ENCODE peak calls at places on chromosomes 5 and 9, in six cellular contexts. R is AG10803, L is SK-N-SH, V is psoas muscle, S is neural progenitor cell, M is astrocyte of the cerebellum. C is an unnamed sample.
A peak's percentile ranks its signal among the peaks of the same experiment; 100 is the strongest.

GRCh38 chr5:137753227-137753985 is 757 bp downstream of the HNRNPA0 start:
- DNase-seq in V (peak; percentile 83), M (no peak), S (peak; percentile 63), L (peak; percentile 48), R (no peak), C (no peak)

GRCh38 chr5:80435476-80435875 is 27.6 kb downstream of the ZFYVE16 start:
- DNase-seq in L (no peak), R (no peak), S (no peak), V (no peak), M (no peak), C (no peak)

GRCh38 chr5:179294891-179295777 is 50.1 kb downstream of the ADAMTS2 start:
- DNase-seq in R (peak; percentile 89), L (peak; percentile 80), M (no peak), V (peak; percentile 31), S (no peak), C (no peak)

GRCh38 chr9:135246248-135247173 is 159.0 kb downstream of the OLFM1 start:
- DNase-seq in M (no peak), L (no peak), R (no peak), S (no peak), V (peak; percentile 30), C (no peak)

GRCh38 chr9:105500108-105500766 is 52.4 kb downstream of the FSD1L start:
- DNase-seq in L (no peak), S (no peak), M (no peak), R (no peak), V (no peak), C (no peak)

GRCh38 chr5:200985-201384 is 9.7 kb downstream of the LRRC14B start:
- DNase-seq in S (no peak), M (no peak), L (no peak), R (no peak), V (no peak), C (no peak)

GRCh38 chr5:6829150-6829784 is 116.0 kb downstream of the TENT4A start:
- DNase-seq in S (no peak), R (peak; percentile 31), L (no peak), M (no peak), V (no peak), C (peak; percentile 10)

GRCh38 chr9:93974151-93974550 is 19.0 kb upstream of the BARX1 start:
- DNase-seq in R (peak; percentile 37), L (no peak), M (no peak), V (no peak), S (no peak), C (no peak)

GRCh38 chr5:180830253-180831138 is 27.9 kb upstream of the MGAT1 start:
- DNase-seq in S (no peak), V (peak; percentile 84), M (no peak), L (peak; percentile 69), R (peak; percentile 49), C (no peak)

GRCh38 chr5:180825768-180826525 is 23.3 kb upstream of the MGAT1 start:
- DNase-seq in V (no peak), S (no peak), R (peak; percentile 76), L (no peak), M (no peak), C (no peak)

GRCh38 chr5:180832638-180833068 is 28.4 kb downstream of the ZFP62 start:
- DNase-seq in S (no peak), R (no peak), L (no peak), V (no peak), M (no peak), C (no peak)

GRCh38 chr5:180829711-180830110 is 27.1 kb upstream of the MGAT1 start:
- DNase-seq in M (no peak), R (no peak), S (no peak), L (no peak), V (no peak), C (no peak)

GRCh38 chr5:180831139-180832080 is 28.8 kb upstream of the MGAT1 start:
- DNase-seq in L (peak; percentile 95), M (no peak), S (peak; percentile 71), R (peak; percentile 61), V (peak; percentile 92), C (no peak)
- TF ChIP-seq CTCF in L (no peak), M (no peak), S (peak; percentile 19), R (no peak), V (peak; percentile 32), C (peak; percentile 4)

GRCh38 chr9:95715911-95716435 is 159.5 kb upstream of the ERCC6L2 start:
- DNase-seq in V (no peak), R (no peak), M (no peak), L (no peak), S (no peak), C (no peak)

DNA sequence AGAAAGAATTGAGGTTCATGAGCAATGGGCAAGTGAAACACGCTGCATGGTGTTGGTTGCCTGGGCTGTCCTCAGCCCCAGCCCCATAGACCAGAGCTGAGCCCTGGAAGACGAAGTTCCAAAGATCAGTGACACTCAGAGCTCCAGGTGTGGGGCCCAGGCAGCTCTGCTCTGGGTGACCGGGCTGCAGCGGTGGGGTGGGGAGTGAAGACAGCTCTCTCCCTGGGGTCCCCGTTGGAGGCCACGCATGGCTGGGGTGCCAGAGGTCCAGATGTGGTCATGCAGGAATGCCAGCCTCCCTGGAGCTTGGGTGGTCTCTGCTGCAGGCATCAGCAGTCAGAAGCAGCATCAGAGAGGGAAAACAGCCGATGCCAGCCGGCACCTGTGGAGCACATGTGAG is 165.0 kb upstream of the ERCC6L2 start:
- DNase-seq in L (no peak), S (no peak), M (no peak), V (no peak), R (no peak), C (no peak)
- H3K4me3 ChIP-seq in L (no peak overlapping the region), S (no peak overlapping the region), M (no peak overlapping the region), V (no peak overlapping the region), R (no peak overlapping the region), C (no peak overlapping the region)

GRCh38 chr9:96618209-96619108 is 1.2 kb downstream of the CDC14B start:
- DNase-seq in L (peak; percentile 63), M (no peak), V (peak; percentile 76), R (peak; percentile 59), S (peak; percentile 47), C (no peak)

GRCh38 chr9:96619109-96619435 is 571 bp downstream of the CDC14B start:
- DNase-seq in L (peak; percentile 61), V (no peak), S (no peak), M (no peak), R (no peak), C (no peak)

GRCh38 chr9:96620155-96620514 is 492 bp upstream of the CDC14B start:
- DNase-seq in L (no peak), R (no peak), S (peak; percentile 6), M (no peak), V (no peak), C (no peak)

GRCh38 chr9:96620832-96621269 is 1.2 kb upstream of the CDC14B start:
- DNase-seq in V (no peak), R (no peak), L (no peak), S (peak; percentile 70), M (no peak), C (no peak)

DNA sequence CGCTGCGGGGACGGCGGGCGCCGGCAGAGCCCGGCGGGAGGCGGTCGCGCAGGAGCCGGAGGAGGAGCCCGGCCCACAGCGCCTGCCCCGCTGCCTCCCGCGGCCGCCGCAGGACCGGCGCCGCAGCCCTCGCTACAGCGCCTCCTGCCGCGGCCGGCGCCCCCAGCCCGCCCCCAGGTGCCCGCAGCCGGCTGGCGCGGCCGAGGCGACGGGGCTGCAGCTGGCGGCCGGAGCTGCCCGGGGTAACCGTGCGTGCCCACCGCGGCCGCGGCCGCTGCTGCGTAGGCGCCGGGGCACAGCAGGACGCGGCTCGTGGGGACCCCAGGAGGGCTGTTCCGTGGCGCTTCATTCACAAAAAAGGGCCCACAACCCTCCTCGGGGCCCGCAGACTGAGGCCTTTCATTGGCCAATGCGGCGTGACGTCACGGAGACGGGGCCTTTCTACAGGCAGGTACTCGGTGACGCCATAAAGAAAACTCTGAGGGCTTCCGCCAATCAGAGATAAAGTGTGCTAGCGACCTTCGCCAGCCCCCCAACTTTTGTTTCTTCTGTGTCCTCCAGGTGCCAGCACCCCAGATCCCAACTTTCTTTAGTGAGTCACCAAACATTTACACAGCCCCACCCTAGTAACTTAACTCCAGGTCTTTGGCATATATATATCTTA is at the start of gene CDC14B:
- DNase-seq in R (peak; percentile 75), M (peak; percentile 62), S (peak; percentile 96), V (peak; percentile 79), L (peak; percentile 94), C (peak; percentile 28)
- TF ChIP-seq CTCF in R (no peak), M (no peak), S (no peak), V (peak; percentile 9), L (peak; percentile 7), C (peak; percentile 15)

DNA sequence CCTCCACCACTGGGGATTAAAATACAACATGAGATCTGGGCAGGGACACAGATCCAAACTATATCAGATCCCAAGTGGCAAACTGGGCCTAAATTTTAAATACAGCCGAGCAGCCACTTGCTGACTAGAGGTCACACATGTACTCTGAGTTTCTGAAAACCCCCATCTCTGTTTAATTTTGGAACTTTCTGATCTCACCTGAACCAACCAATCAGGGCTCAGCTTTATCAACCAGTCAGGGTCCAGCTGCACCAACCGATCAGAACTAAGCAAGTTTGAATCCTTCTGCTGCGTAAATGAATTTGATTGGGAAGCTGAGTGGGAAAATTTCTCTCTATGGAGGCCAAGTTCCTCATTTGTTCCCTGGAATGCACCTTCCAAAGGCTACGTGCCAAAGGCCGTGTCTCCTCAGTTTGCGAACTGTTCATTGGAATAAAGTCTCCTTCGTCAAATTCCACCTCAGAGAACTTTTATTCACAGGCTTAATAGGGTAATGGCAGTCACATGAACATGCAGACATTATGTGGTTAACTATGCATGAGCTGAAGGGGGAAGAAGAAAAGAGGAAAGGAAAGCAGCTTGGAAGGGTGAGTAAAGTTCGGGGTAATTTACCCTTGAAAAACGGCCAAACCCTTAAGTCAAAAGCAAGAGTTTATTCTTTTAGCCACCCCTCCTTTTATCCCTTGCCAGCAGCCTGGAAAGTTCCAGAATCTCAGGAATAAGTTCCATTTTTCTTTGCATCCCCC is 3.7 kb downstream of the CD180 start:
- DNase-seq in L (no peak), S (no peak), V (no peak), R (no peak), M (peak; percentile 32), C (no peak)
- H3K4me3 ChIP-seq in L (no peak overlapping the region), S (no peak overlapping the region), V (no peak overlapping the region), R (no peak overlapping the region), M (no peak overlapping the region), C (no peak overlapping the region)

GRCh38 chr5:136638084-136638483 is 272.7 kb upstream of the TRPC7 start:
- DNase-seq in M (no peak), R (peak; percentile 4), L (no peak), V (no peak), S (no peak), C (no peak)
- TF ChIP-seq CTCF in M (peak; percentile 8), R (no peak), L (peak; percentile 28), V (no peak), S (no peak), C (peak; percentile 48)

DNA sequence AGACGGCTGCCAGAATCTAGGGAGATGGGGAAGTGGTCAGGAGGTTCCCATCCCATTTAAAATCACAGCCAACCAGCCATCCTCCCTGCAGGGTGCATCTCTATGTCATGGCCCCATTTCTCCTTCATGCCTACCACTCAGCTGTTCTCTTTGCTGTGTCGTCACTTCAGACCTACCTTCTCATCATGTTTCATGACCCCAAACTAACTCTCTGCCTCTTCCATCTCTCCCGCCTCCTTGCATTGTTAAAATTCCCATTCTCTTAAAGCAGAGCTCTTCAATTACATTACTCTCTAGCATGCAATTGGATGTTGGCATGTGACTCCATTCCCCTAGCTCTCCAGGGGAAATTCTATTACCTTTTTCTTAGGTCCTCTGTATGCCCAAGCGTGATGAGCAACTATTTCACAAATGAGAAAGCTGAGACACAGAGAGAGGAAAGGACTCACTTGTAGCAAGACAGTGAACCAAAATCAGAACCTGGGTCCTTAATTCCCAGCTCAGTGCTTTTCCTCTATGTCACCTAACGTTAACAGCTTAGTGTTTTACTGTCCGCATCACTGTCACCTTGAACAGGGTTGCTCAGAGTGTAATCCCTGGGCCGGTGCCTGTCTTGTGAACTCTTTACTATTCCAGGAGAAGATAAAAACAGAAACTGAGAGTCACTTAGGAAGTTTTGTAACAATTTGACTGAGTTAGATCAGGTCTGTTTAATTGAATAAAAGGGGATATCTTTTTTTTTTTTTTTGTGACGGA is 28.1 kb downstream of the PDE6A start:
- DNase-seq in V (peak; percentile 53), M (no peak), S (no peak), R (no peak), L (no peak), C (no peak)
- H3K4me3 ChIP-seq in V (no peak overlapping the region), M (no peak overlapping the region), S (no peak overlapping the region), R (no peak overlapping the region), L (no peak overlapping the region), C (no peak overlapping the region)

C was measured in AG04449.